ENCODE peak calls at places on chromosomes 12 and 14, in seven cellular contexts. O, C, A, Y, T, R and Q are unnamed samples.

GRCh38 chr14:95326987-95327386 is 7.3 kb upstream of the CLMN start:
- DNase-seq in O (no peak), C (no peak), A (no peak), Y (no peak), T (no peak), R (no peak), Q (no peak)

GRCh38 chr12:11927311-11927935 is 143.3 kb upstream of the BCL2L14 start:
- DNase-seq in O (no peak), C (no peak), A (no peak), Y (peak; percentile 56), T (no peak), R (no peak), Q (no peak)

GRCh38 chr14:74720526-74720925 is 7.6 kb downstream of the FCF1 start:
- DNase-seq in O (no peak), C (no peak), A (no peak), Y (peak; percentile 79), T (no peak), R (no peak), Q (no peak)

GRCh38 chr12:47156167-47156736 is 76.5 kb upstream of the AMIGO2 start:
- DNase-seq in O (no peak), C (no peak), A (no peak), Y (peak; percentile 51), T (no peak), R (no peak), Q (no peak)

GRCh38 chr12:69105101-69105613 is 134.2 kb upstream of the CPSF6 start:
- DNase-seq in O (no peak), C (peak; percentile 11), A (no peak), Y (no peak), T (no peak), R (no peak), Q (no peak)

GRCh38 chr12:116037941-116038837 is 239.3 kb downstream of the MED13L start:
- DNase-seq in O (no peak), C (peak; percentile 95), A (no peak), Y (peak; percentile 80), T (no peak), R (no peak), Q (no peak)

GRCh38 chr12:105874121-105874520 is 264.6 kb downstream of the NUAK1 start:
- DNase-seq in O (no peak), C (no peak), A (no peak), Y (peak; percentile 61), T (no peak), R (no peak), Q (no peak)

GRCh38 chr12:105418232-105418631 is 87.7 kb downstream of the C12orf75 start:
- DNase-seq in O (no peak), C (peak; percentile 81), A (peak; percentile 75), Y (peak; percentile 96), T (no peak), R (no peak), Q (peak; percentile 77)

GRCh38 chr12:124388679-124389536 is 94.0 kb downstream of the RFLNA start:
- DNase-seq in O (no peak), C (peak; percentile 79), A (peak; percentile 75), Y (peak; percentile 91), T (no peak), R (peak; percentile 62), Q (no peak)

GRCh38 chr12:19196959-19197630 is 67.6 kb downstream of the PLEKHA5 start:
- DNase-seq in O (no peak), C (no peak), A (no peak), Y (peak; percentile 25), T (no peak), R (no peak), Q (no peak)

GRCh38 chr14:22981090-22982012 is 1.0 kb downstream of the AJUBA start:
- DNase-seq in O (no peak), C (peak; percentile 43), A (peak; percentile 42), Y (peak; percentile 39), T (no peak), R (no peak), Q (no peak)

GRCh38 chr12:16012086-16012485 is 101.0 kb downstream of the DERA start:
- DNase-seq in O (no peak), C (no peak), A (no peak), Y (peak; percentile 64), T (no peak), R (no peak), Q (no peak)

DNA sequence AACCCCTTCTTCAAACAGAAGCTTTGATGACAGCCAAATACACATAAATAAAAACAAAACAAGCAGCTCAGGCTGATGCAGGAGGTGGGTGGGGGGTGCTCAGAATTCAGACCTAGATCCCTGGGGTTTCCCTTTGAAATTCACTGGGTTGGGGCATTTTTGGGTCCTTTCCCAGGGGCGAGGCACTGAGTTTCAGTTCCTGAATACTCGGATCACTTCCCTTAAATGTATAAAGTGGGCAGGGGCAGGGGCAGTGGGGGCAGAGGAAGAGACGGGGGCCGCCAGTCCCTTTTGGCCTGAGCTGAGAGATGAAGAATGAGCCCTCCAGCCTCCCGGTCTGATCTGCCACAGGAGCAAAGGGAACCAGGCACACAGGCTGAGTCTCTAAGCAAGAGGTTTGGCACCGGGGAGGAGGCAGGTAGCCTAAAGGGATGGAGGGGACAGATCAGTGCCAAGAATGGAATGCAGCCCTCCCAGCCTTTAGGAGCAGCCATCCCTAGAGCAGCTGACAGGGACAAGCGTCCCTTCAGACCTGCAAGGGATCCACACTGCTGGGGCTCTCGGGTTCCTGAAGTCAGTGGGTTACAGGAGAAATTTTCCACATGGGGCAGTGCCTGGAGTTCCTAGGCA is 20.3 kb downstream of the KDM2B start:
- DNase-seq in O (no peak), C (no peak), A (no peak), Y (no peak), T (no peak), R (no peak), Q (no peak)
- H3K27ac ChIP-seq in O (no peak overlapping the region), C (no peak overlapping the region), A (no peak overlapping the region), Y (no peak overlapping the region), T (no peak overlapping the region), R (no peak overlapping the region), Q (no peak overlapping the region)

DNA sequence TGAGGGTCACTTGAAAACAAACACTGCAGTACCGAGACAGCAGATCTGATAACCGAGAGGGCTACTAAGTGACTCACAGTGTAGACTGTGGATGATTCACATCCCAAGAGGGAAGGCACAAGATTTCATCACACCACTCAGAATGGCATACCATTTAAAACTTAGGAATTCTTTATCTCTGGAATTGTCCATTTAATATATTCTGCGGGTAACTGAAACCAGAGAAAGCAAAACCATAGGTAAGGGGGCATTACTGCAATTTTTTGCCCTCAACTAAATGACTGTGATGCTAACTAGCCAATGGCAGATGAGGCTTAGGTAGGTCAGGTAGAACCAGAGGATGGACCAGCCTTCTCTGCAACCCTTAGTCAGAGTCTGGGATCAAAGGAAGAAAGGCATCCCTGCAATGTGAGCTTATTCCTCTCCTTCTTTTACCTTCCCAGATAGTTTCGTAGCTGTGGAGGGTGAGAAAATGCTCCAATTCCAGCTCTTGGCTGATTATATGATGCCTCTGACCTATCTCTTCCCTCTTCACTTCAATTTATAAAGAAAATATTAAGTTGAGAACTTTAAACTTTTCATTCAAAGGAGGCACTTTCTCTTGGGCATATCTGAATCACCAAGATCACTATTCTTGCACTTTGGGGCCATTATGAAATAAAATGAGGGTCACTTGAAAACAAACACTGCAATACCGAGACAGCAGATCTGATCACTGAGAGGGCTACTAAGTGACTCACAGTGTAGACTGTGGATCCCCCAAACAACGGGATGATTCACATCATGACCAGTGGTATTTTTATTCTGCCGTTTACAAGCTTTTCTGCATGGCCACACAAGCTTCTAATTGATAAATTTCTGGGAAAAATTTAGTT is 6.8 kb downstream of the ART4 start:
- DNase-seq in O (no peak), C (peak; percentile 79), A (peak; percentile 35), Y (peak; percentile 95), T (no peak), R (no peak), Q (no peak)
- H3K27ac ChIP-seq in O (no peak overlapping the region), C (peak overlapping the region; percentile 84), A (no peak overlapping the region), Y (peak overlapping the region; percentile 37), T (no peak overlapping the region), R (no peak overlapping the region), Q (peak overlapping the region; percentile 73)

GRCh38 chr12:108060054-108060453 is 69.0 kb upstream of the WSCD2 start:
- DNase-seq in O (no peak), C (no peak), A (no peak), Y (no peak), T (no peak), R (no peak), Q (no peak)

GRCh38 chr12:108065061-108065460 is 64.0 kb upstream of the WSCD2 start:
- DNase-seq in O (no peak), C (no peak), A (no peak), Y (no peak), T (no peak), R (no peak), Q (no peak)

GRCh38 chr12:108055135-108055534 is 74.0 kb upstream of the WSCD2 start:
- DNase-seq in O (no peak), C (no peak), A (no peak), Y (no peak), T (no peak), R (no peak), Q (no peak)

GRCh38 chr12:108063192-108063591 is 65.9 kb upstream of the WSCD2 start:
- DNase-seq in O (no peak), C (peak; percentile 63), A (no peak), Y (no peak), T (no peak), R (no peak), Q (no peak)

GRCh38 chr12:108060910-108061309 is 68.2 kb upstream of the WSCD2 start:
- DNase-seq in O (no peak), C (no peak), A (no peak), Y (no peak), T (no peak), R (no peak), Q (no peak)
- H3K27ac ChIP-seq in O (no peak overlapping the region), C (no peak overlapping the region), A (no peak overlapping the region), Y (no peak overlapping the region), T (no peak overlapping the region), R (no peak overlapping the region), Q (no peak overlapping the region)

GRCh38 chr14:51607677-51608076 is 44.0 kb upstream of the FRMD6 start:
- DNase-seq in O (no peak), C (no peak), A (no peak), Y (peak; percentile 33), T (no peak), R (no peak), Q (no peak)

GRCh38 chr14:51610766-51611165 is 40.9 kb upstream of the FRMD6 start:
- DNase-seq in O (no peak), C (no peak), A (no peak), Y (peak; percentile 66), T (no peak), R (no peak), Q (no peak)

GRCh38 chr14:51609987-51610283 is 41.8 kb upstream of the FRMD6 start:
- DNase-seq in O (no peak), C (no peak), A (no peak), Y (peak; percentile 75), T (no peak), R (no peak), Q (no peak)

GRCh38 chr14:51612449-51612848 is 39.3 kb upstream of the FRMD6 start:
- DNase-seq in O (no peak), C (no peak), A (no peak), Y (no peak), T (no peak), R (no peak), Q (no peak)

DNA sequence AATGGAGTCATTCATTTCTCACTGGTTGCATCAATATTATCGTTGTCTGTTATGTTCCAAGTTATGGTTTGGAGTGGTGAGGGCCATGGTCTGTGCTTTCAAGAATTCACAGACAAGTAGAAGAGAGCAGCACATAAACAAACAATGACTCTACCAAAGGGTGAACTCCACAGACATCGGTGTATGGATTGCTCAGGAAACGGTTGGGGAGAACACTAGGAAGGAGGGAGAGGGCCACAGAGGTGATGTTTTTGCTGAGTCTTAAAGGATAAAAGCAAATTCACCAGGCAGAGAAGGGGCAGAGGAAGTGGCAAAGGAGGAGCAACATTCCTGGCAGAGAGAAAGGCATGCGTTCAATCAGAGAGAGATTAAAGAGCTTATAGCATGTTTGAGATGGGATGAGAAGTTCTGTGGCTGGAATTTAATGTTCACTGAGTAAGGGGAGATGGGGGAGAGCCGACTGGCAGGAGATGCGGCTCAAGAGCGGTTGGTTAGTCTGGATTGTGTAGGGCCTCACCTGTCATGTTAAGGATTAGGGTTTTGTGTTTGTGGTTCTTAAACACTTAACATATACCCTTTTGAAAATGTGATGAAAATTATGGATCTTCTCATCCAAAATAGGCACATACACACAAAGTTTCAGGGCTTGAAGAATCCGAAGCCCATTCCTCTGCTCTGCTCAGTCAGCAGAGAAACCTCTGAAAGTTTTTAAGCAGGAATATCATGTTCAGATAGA is 42.3 kb upstream of the FRMD6 start:
- DNase-seq in O (no peak), C (no peak), A (no peak), Y (peak; percentile 50), T (no peak), R (no peak), Q (no peak)
- H3K27ac ChIP-seq in O (no peak overlapping the region), C (no peak overlapping the region), A (no peak overlapping the region), Y (no peak overlapping the region), T (no peak overlapping the region), R (no peak overlapping the region), Q (peak overlapping the region; percentile 7)